ENCODE peak calls at places on chromosome 10, in nine cellular contexts. I is dermis microvascular lymphatic vessel endothelial cell; G is activated naive CD4-positive, alpha-beta T cell treated with anti-CD3 and anti-CD28 coated beads, Interleukin-2, amount 10 ng/mL, durations not matched to agents 7 days and 5 days; U is neural crest cell; D is mammary epithelial cell; S is ureter; T is stimulated activated CD4-positive, alpha-beta T cell treated with anti-CD3 and anti-CD28 coated beads, Interleukin-2, amount 100 ng/mL, for 24 hours; Q is cardiac muscle cell; Z is amniotic epithelial cell. A is an unnamed sample.

GRCh38 chr10:131009801-131010200 is 301.7 kb downstream of the TCERG1L start:
- DNase-seq in U (no peak), D (no peak), I (no peak), Q (no peak), Z (no peak), G (no peak), S (no peak), T (no peak), A (no peak)

GRCh38 chr10:98619446-98619845 is 172.7 kb upstream of the HPS1 start:
- DNase-seq in I (no peak), Q (no peak), D (no peak), U (no peak), Z (no peak), S (no peak), G (no peak), T (no peak), A (no peak)

GRCh38 chr10:114042895-114043531 is 653 bp upstream of the ADRB1 start:
- DNase-seq in Q (no peak), Z (no peak), U (no peak), T (no peak), G (peak), I (no peak), D (peak), S (no peak), A (peak)

GRCh38 chr10:4151466-4151865 is 366.5 kb upstream of the KLF6 start:
- DNase-seq in S (no peak), T (no peak), G (no peak), D (no peak), Q (peak), Z (no peak), I (no peak), U (no peak), A (no peak)

GRCh38 chr10:111034598-111035310 is 42.1 kb upstream of the ADRA2A start:
- DNase-seq in Z (peak), D (no peak), S (no peak), G (no peak), Q (peak), I (no peak), U (no peak), T (no peak), A (no peak)

GRCh38 chr10:42976353-42977031 is 100.4 kb upstream of the RET start:
- DNase-seq in D (no peak), U (no peak), I (no peak), S (peak), Z (no peak), Q (no peak), G (no peak), T (no peak), A (peak)

GRCh38 chr10:59432207-59432900 is 70.0 kb upstream of the FAM13C start:
- DNase-seq in D (peak), S (no peak), U (no peak), I (no peak), G (no peak), T (no peak), Q (peak), Z (peak), A (no peak)

GRCh38 chr10:73923935-73924598 is 13.1 kb downstream of the PLAU start:
- DNase-seq in Z (no peak), I (no peak), G (no peak), D (no peak), U (no peak), T (no peak), S (no peak), Q (no peak), A (no peak)

GRCh38 chr10:79434223-79434687 is 11.2 kb downstream of the ZCCHC24 start:
- DNase-seq in S (no peak), I (no peak), G (no peak), T (no peak), D (peak), Q (peak), Z (peak), U (no peak), A (no peak)